ENCODE peak calls at places on chromosomes 5 and 9, in ten cellular contexts. X is endodermal cell, Z is stomach, N is tibial artery, I is SK-N-SH, U is AG09309, A is prostate gland, C is ovary, F is spleen, M is lower leg skin. R is an unnamed sample.

GRCh38 chr5:123119334-123119986 is 30.4 kb downstream of the PRDM6 start:
- DNase-seq in A (no peak), C (peak), M (no peak), I (no peak), N (no peak), Z (no peak), F (no peak), U (peak), X (peak), R (no peak)

GRCh38 chr5:71651554-71651953 is 64.4 kb downstream of the MCCC2 start:
- DNase-seq in A (no peak), M (no peak), Z (no peak), C (no peak), X (no peak), F (no peak), U (no peak), I (no peak), N (no peak), R (no peak)

GRCh38 chr5:38022621-38023020 is 182.8 kb upstream of the GDNF start:
- DNase-seq in U (no peak), Z (no peak), F (no peak), A (no peak), I (no peak), M (no peak), C (no peak), N (no peak), X (no peak), R (no peak)

GRCh38 chr9:136484153-136485048 is 1.6 kb upstream of the SEC16A start:
- DNase-seq in N (peak), X (no peak), F (peak), I (no peak), A (peak), Z (peak), U (no peak), C (peak), M (peak), R (no peak)

GRCh38 chr9:4475301-4475700 is 15.0 kb upstream of the SLC1A1 start:
- DNase-seq in Z (no peak), X (no peak), A (no peak), C (no peak), I (no peak), M (no peak), F (no peak), U (no peak), N (no peak), R (no peak)

GRCh38 chr5:59042683-59043082 is 459.8 kb downstream of the RAB3C start:
- DNase-seq in X (no peak), U (no peak), Z (peak), A (no peak), I (no peak), F (no peak), M (no peak), C (no peak), N (no peak), R (peak)

GRCh38 chr9:104527109-104527508 is at the start of gene OR13C4:
- DNase-seq in F (no peak), M (no peak), I (no peak), A (no peak), Z (no peak), U (no peak), N (no peak), X (no peak), C (no peak), R (no peak)

GRCh38 chr5:13359326-13359725 is 585.2 kb downstream of the DNAH5 start:
- DNase-seq in C (no peak), I (no peak), X (no peak), U (peak), Z (no peak), F (no peak), A (no peak), N (no peak), M (no peak), R (peak)

GRCh38 chr5:113607361-113607760 is 93.9 kb downstream of the YTHDC2 start:
- DNase-seq in N (no peak), X (no peak), M (no peak), Z (no peak), F (no peak), I (no peak), U (no peak), A (no peak), C (no peak), R (no peak)

GRCh38 chr9:123399803-123400378 is 43.9 kb downstream of the CRB2 start:
- DNase-seq in F (no peak), I (peak), X (peak), U (no peak), N (no peak), M (no peak), A (no peak), Z (no peak), C (no peak), R (no peak)

GRCh38 chr5:120435129-120435528 is 29.0 kb upstream of the PRR16 start:
- DNase-seq in F (no peak), I (no peak), C (no peak), N (no peak), U (no peak), X (no peak), A (no peak), Z (no peak), M (no peak), R (no peak)

GRCh38 chr9:96620155-96620514 is 492 bp upstream of the CDC14B start:
- DNase-seq in X (no peak), M (no peak), F (no peak), A (no peak), U (no peak), I (no peak), C (no peak), Z (no peak), N (no peak), R (no peak)

GRCh38 chr9:96620832-96621269 is 1.2 kb upstream of the CDC14B start:
- DNase-seq in X (peak), M (no peak), U (no peak), I (no peak), C (no peak), A (no peak), Z (no peak), N (no peak), F (no peak), R (no peak)

GRCh38 chr9:96619109-96619435 is 571 bp downstream of the CDC14B start:
- DNase-seq in C (no peak), U (no peak), N (no peak), Z (no peak), X (peak), A (no peak), I (peak), M (no peak), F (peak), R (no peak)

GRCh38 chr9:96618209-96619108 is 1.2 kb downstream of the CDC14B start:
- DNase-seq in U (no peak), N (peak), F (no peak), Z (peak), A (peak), C (peak), X (peak), M (peak), I (peak), R (peak)

GRCh38 chr9:96619491-96620154 is at the start of gene CDC14B:
- DNase-seq in F (peak), U (no peak), I (peak), M (peak), Z (peak), N (peak), C (peak), A (peak), X (peak), R (peak)
- H3K4me3 ChIP-seq in F (peak), U (peak), I (peak), M (peak), Z (peak), N (peak), C (peak), A (peak), X (peak), R (peak)

GRCh38 chr5:45695011-45695667 is 1.0 kb downstream of the HCN1 start:
- DNase-seq in C (no peak), U (no peak), A (no peak), X (peak), M (no peak), I (peak), N (no peak), Z (no peak), F (no peak), R (no peak)

GRCh38 chr5:45694255-45694834 is 1.8 kb downstream of the HCN1 start:
- DNase-seq in F (no peak), U (no peak), N (no peak), C (no peak), Z (no peak), A (no peak), I (no peak), M (no peak), X (peak), R (peak)

GRCh38 chr5:45697211-45697610 is 1.0 kb upstream of the HCN1 start:
- DNase-seq in A (no peak), I (no peak), M (no peak), X (no peak), F (no peak), C (no peak), N (no peak), Z (no peak), U (no peak), R (no peak)

GRCh38 chr5:45695680-45696093 is 493 bp downstream of the HCN1 start:
- DNase-seq in N (no peak), U (no peak), I (no peak), A (no peak), C (no peak), X (peak), F (no peak), M (no peak), Z (no peak), R (no peak)

GRCh38 chr5:45696206-45696836 is at the start of gene HCN1:
- DNase-seq in I (peak), X (peak), F (peak), N (peak), Z (peak), U (peak), A (peak), M (peak), C (peak), R (peak)
- TF ChIP-seq CTCF in I (peak), X (peak), F (no peak), N (peak), Z (no peak), U (peak), A (peak), M (no peak), C (no peak), R (peak)

DNA sequence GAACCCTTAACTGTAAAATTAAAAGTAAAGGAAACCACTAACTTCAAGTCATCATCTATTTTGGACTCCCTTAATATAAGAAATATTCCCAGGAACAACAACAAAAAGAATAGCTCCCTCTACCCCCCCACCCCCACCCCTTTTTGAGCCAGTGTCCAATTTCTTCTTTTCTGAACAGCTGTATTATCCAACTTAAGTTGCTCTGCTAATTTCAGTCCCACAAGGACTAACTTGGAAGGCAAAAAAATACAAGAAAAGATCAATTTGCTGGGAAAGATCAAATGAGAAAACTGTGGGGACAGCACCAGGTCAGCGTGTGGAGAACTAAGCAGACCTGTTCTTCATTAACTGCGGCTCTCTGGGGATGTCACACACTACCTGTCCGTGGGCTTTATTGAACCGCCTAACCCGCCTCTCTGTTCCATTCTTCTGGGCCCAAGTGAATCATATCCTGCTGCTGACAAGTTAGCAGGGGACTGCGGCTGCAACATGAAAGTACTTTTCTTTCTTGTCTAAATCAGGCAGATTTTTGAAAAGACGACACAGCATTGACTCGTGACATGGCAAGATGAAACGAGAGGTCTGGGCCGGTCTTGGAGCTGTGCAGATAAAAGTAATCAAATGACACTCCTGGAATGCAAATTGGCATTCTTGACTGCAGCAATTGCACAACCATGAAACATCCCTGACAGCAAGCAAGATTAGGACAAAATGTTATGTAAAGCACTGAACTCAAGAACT is 2.7 kb downstream of the BNC2 start:
- DNase-seq in X (no peak), F (no peak), M (no peak), Z (no peak), I (no peak), N (no peak), A (peak), U (no peak), C (peak), R (peak)
- H3K4me3 ChIP-seq in X (no peak), F (no peak), M (no peak), Z (no peak), I (peak), N (peak), A (no peak), U (peak), C (peak), R (peak)

DNA sequence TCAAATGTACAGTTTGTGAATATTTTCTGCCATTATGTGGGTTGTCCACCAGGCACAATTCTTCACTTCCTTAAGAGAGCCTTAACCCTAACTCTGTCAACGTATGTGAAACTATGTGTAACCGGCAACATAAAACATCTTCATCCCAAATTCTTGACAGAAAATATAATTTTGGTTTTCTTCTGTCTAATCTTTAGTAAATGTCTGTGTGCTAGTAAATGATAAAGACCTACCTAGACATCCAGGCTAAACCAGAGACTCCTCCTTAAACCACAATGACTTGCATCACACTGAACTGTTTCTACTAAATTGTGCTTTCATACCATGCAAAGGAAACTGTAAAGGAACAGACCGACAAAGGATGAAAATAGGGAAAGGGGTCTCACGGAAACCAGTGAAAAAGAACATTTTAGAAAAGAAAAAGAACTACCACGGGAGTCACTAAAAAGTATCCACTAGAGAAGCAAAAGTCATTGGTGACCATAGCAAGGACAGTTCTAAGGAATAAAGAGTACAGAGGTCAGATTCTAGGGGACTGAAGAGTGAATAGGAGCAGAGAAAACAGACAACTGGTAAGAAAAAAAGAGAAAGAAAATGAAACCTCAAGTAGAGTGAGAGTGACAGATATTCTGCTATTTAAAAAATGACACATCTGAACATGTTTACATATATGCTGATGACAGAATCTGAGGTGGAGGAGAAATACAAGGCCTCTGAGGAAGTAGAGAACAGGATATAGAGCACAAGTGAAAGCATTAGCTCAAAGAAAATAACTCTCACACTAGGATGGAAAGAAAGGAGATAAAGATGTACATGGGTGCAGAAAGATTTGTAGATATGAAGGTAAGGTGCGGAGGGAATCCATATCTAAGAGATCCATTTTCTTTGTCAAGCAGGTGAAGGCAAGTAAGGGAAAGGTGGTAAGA is 49.4 kb downstream of the FNIP1 start:
- DNase-seq in N (no peak), A (no peak), Z (no peak), X (no peak), C (no peak), M (no peak), I (no peak), U (no peak), F (no peak), R (peak)
- TF ChIP-seq CTCF in N (no peak), A (no peak), Z (no peak), X (no peak), C (no peak), M (no peak), I (no peak), U (no peak), F (no peak), R (no peak)

GRCh38 chr9:133707761-133708122 is 30.4 kb downstream of the SARDH start:
- DNase-seq in I (no peak), N (peak), U (no peak), A (no peak), X (no peak), F (peak), Z (no peak), M (no peak), C (peak), R (no peak)
- H3K4me3 ChIP-seq in I (no peak), N (no peak), U (no peak), A (no peak), X (no peak), F (no peak), Z (no peak), M (no peak), C (no peak), R (no peak)

R was measured in fibroblast of mammary gland.